ENCODE peak calls at places on chromosomes 3 and 15, in eight cellular contexts. A is left ventricle myocardium inferior, K is heart left ventricle, Y is AG04450, Z is astrocyte, I is heart right ventricle, L is sigmoid colon, G is HAP-1. H is an unnamed sample.

GRCh38 chr15:99247063-99247462 is 2.3 kb downstream of the TTC23 start:
- DNase-seq in A (no peak), K (no peak), Y (no peak), Z (no peak), I (no peak), L (no peak), G (no peak), H (no peak)

GRCh38 chr3:148459931-148460513 is 237.7 kb upstream of the AGTR1 start:
- DNase-seq in A (no peak), K (no peak), Y (no peak), Z (no peak), I (no peak), L (no peak), G (no peak), H (no peak)

GRCh38 chr3:33839283-33839682 is 40.9 kb downstream of the PDCD6IP start:
- DNase-seq in A (no peak), K (no peak), Y (no peak), Z (no peak), I (no peak), L (no peak), G (no peak), H (no peak)

GRCh38 chr15:89112341-89112971 is 24.2 kb downstream of the ABHD2 start:
- DNase-seq in A (peak; percentile 51), K (peak; percentile 72), Y (no peak), Z (peak; percentile 78), I (peak; percentile 51), L (peak; percentile 65), G (no peak), H (no peak)

GRCh38 chr3:197420115-197420514 is 121.7 kb upstream of the DLG1 start:
- DNase-seq in A (no peak), K (no peak), Y (no peak), Z (no peak), I (peak; percentile 37), L (no peak), G (no peak), H (no peak)

GRCh38 chr3:58998476-58999117 is 51.2 kb downstream of the CFAP20DC start:
- DNase-seq in A (no peak), K (no peak), Y (peak; percentile 81), Z (peak; percentile 95), I (no peak), L (no peak), G (no peak), H (no peak)

GRCh38 chr3:71104090-71104489 is 479.4 kb downstream of the FOXP1 start:
- DNase-seq in A (no peak), K (no peak), Y (peak; percentile 92), Z (peak; percentile 95), I (no peak), L (no peak), G (no peak), H (no peak)

GRCh38 chr15:90219421-90220141 is 14.2 kb downstream of the CIB1 start:
- DNase-seq in A (no peak), K (no peak), Y (no peak), Z (no peak), I (no peak), L (no peak), G (no peak), H (peak; percentile 45)

GRCh38 chr3:133892546-133893231 is 3.0 kb downstream of the RAB6B start:
- DNase-seq in A (peak; percentile 78), K (peak; percentile 82), Y (no peak), Z (no peak), I (peak; percentile 79), L (no peak), G (no peak), H (no peak)

GRCh38 chr3:133895208-133896001 is at the start of gene RAB6B:
- DNase-seq in A (peak; percentile 53), K (peak; percentile 54), Y (no peak), Z (peak; percentile 20), I (peak; percentile 46), L (no peak), G (peak; percentile 24), H (no peak)

GRCh38 chr3:133891662-133892389 is 3.9 kb downstream of the RAB6B start:
- DNase-seq in A (no peak), K (no peak), Y (no peak), Z (no peak), I (no peak), L (no peak), G (no peak), H (no peak)

GRCh38 chr3:133894334-133895207 is 1.1 kb downstream of the RAB6B start:
- DNase-seq in A (no peak), K (no peak), Y (no peak), Z (no peak), I (peak; percentile 15), L (no peak), G (no peak), H (no peak)

DNA sequence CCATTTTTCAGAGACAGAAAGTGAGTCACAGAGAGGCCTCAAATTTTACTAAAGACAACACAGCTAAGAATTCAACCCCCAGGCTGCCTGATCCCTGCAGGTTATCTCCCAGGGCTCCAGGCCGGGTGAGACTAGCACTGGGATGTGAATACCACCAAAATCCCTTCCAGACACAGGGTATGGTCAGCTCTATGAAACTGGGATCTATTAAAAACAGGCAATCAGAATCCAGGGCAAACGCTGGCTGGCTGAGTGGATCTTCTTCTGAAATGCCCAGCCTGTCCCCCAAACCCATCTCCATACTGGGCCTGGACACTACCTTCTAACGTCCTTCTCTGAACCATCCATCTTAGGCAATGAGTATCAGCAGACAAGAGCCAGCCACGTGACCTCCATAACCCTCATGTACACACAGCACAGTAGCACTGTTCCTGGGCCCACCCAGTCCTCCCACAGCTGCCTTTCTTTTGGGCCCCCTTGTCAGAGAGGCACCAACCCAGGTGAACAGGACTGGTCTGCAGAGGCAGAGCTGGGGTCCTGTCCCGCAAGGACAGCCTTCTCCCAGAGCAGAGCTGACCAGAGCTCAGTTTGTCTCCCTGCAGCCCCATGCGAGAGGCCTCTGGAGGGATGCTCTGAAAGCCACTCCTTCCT is 1.9 kb downstream of the RAB6B start:
- DNase-seq in A (no peak), K (no peak), Y (no peak), Z (no peak), I (no peak), L (no peak), G (no peak), H (no peak)
- H3K27me3 ChIP-seq in A (peaks cover 22% of the 10 kb centered on the region), K (peaks cover 3% of the 10 kb centered on the region), Y (peaks cover 46% of the 10 kb centered on the region), Z (peaks cover 35% of the 10 kb centered on the region), I (no peaks in the 10 kb centered on the region), L (no peaks in the 10 kb centered on the region), G (no peaks in the 10 kb centered on the region), H (peaks cover 41% of the 10 kb centered on the region)

DNA sequence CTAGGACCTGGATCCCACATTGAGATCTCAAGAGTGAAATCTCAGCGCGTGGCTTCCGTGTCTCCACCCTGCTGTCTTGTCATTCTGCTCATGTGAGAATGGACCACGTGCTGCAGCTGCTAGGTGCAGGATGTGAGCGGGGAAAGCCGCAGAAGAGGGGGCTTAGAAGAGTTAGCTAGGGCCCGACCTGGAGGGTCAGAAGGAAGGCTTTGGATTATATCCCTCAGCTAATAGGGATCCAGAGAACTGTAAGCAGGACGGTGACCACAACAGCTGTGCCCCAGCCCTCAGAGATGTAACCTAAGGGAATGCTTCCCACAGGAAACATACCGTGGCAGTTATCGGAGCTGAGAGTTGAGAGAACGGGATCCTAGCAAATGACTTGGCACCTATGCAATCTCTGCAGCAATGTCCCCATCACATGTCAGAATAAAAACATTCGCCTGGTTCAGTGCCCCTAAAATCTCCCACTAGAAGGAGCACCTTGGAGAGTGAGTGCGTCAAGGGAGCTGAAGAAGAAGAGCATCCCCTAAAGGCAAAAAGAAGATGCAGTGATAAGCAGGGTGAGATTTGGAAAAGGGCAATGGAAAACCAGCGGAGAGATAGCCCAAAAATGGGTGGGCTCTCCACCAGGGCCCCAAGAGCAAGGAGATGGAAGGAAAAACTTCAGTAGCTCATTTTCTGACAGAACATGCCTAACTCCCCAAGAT is 76.9 kb upstream of the ST8SIA2 start:
- DNase-seq in A (no peak), K (no peak), Y (no peak), Z (no peak), I (no peak), L (no peak), G (no peak), H (no peak)
- H3K27me3 ChIP-seq in A (peaks cover 5% of the 10 kb centered on the region), K (no peaks in the 10 kb centered on the region), Y (no peaks in the 10 kb centered on the region), Z (no peaks in the 10 kb centered on the region), I (no peaks in the 10 kb centered on the region), L (no peaks in the 10 kb centered on the region), G (peaks cover 2% of the 10 kb centered on the region), H (no peaks in the 10 kb centered on the region)

GRCh38 chr3:45881031-45882022 is 5.0 kb upstream of the CCR9 start:
- DNase-seq in A (no peak), K (no peak), Y (no peak), Z (peak; percentile 51), I (no peak), L (no peak), G (no peak), H (peak; percentile 15)

GRCh38 chr3:45873638-45874037 is 12.7 kb upstream of the CCR9 start:
- DNase-seq in A (no peak), K (no peak), Y (no peak), Z (no peak), I (no peak), L (no peak), G (no peak), H (no peak)

GRCh38 chr3:45874677-45875346 is 11.5 kb upstream of the CCR9 start:
- DNase-seq in A (no peak), K (no peak), Y (no peak), Z (no peak), I (no peak), L (no peak), G (no peak), H (no peak)

GRCh38 chr3:45872569-45872968 is 13.8 kb upstream of the CCR9 start:
- DNase-seq in A (no peak), K (no peak), Y (no peak), Z (no peak), I (no peak), L (no peak), G (no peak), H (no peak)

GRCh38 chr3:45878124-45878523 is 8.2 kb upstream of the CCR9 start:
- DNase-seq in A (no peak), K (no peak), Y (no peak), Z (no peak), I (no peak), L (no peak), G (no peak), H (no peak)
- H3K27me3 ChIP-seq in A (no peaks in the 10 kb centered on the region), K (no peaks in the 10 kb centered on the region), Y (peaks cover 29% of the 10 kb centered on the region), Z (peaks cover 4% of the 10 kb centered on the region), I (no peaks in the 10 kb centered on the region), L (no peaks in the 10 kb centered on the region), G (peaks cover 2% of the 10 kb centered on the region), H (no peaks in the 10 kb centered on the region)

GRCh38 chr3:11024181-11024580 is 31.6 kb downstream of the SLC6A1 start:
- DNase-seq in A (no peak), K (no peak), Y (no peak), Z (no peak), I (no peak), L (no peak), G (no peak), H (no peak)

GRCh38 chr3:11035757-11036505 is 43.4 kb downstream of the SLC6A1 start:
- DNase-seq in A (no peak), K (no peak), Y (no peak), Z (no peak), I (no peak), L (no peak), G (no peak), H (no peak)

GRCh38 chr3:11034297-11035000 is 41.9 kb downstream of the SLC6A1 start:
- DNase-seq in A (no peak), K (no peak), Y (no peak), Z (no peak), I (no peak), L (no peak), G (no peak), H (no peak)

DNA sequence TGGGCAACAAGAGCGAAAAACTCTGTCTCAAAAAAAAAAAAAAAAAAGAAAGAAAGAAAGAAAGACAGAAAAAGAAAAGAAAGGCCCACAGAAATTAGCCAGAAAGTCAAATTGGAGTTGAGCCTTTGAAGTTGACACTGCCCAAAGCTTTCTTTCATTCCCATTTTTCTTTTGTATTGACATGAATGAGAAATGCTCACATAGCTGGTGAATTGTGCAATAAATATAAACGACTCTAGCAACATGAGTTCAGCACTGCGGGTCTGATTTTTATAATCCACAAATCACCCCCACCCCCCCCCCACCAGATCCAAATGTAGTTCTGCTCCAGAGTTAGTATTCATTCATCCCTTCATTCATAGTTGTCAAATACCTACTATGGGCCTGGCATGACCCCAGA is 37.4 kb downstream of the SLC6A1 start:
- DNase-seq in A (no peak), K (no peak), Y (no peak), Z (no peak), I (no peak), L (no peak), G (no peak), H (no peak)
- H3K27me3 ChIP-seq in A (peaks cover 59% of the 10 kb centered on the region), K (no peaks in the 10 kb centered on the region), Y (peaks cover 17% of the 10 kb centered on the region), Z (peaks cover 8% of the 10 kb centered on the region), I (no peaks in the 10 kb centered on the region), L (peaks cover 3% of the 10 kb centered on the region), G (no peaks in the 10 kb centered on the region), H (peaks cover 2% of the 10 kb centered on the region)